ENCODE peak calls at places on chromosomes 3 and 15, in five cellular contexts. V is IMR-90, H is endothelial cell of umbilical vein, T is GM12878, Z is GM23248. S is an unnamed sample.

GRCh38 chr3:70392227-70392626 is 79.8 kb upstream of the MDFIC2 start:
- DNase-seq in V (no peak), H (no peak), T (no peak), Z (no peak), S (no peak)

GRCh38 chr3:106119691-106120090 is 250.9 kb upstream of the CBLB start:
- DNase-seq in V (peak), H (no peak), T (no peak), Z (peak), S (peak)

GRCh38 chr15:67137319-67137718 is 71.9 kb downstream of the SMAD3 start:
- DNase-seq in V (no peak), H (no peak), T (no peak), Z (no peak), S (no peak)

GRCh38 chr15:100765458-100766224 is 114.0 kb upstream of the ALDH1A3 start:
- DNase-seq in V (no peak), H (no peak), T (no peak), Z (no peak), S (no peak)

GRCh38 chr3:196398782-196399181 is 33.4 kb downstream of the UBXN7 start:
- DNase-seq in V (no peak), H (no peak), T (no peak), Z (no peak), S (no peak)

GRCh38 chr3:122918576-122919290 is 108.8 kb downstream of the SEMA5B start:
- DNase-seq in V (peak), H (peak), T (no peak), Z (peak), S (peak)

GRCh38 chr15:84598993-84599392 is 1.8 kb upstream of the ZSCAN2 start:
- DNase-seq in V (peak), H (peak), T (no peak), Z (peak), S (peak)

GRCh38 chr15:91578511-91578910 is 275.0 kb upstream of the SLCO3A1 start:
- DNase-seq in V (no peak), H (no peak), T (no peak), Z (no peak), S (peak)

GRCh38 chr3:129756871-129757270 is 136.6 kb downstream of the TMCC1 start:
- DNase-seq in V (peak), H (peak), T (no peak), Z (peak), S (peak)

GRCh38 chr3:176896640-176897039 is 300.6 kb downstream of the TBL1XR1 start:
- DNase-seq in V (no peak), H (no peak), T (no peak), Z (no peak), S (no peak)

GRCh38 chr15:63587527-63587926 is 9.7 kb upstream of the FBXL22 start:
- DNase-seq in V (peak), H (peak), T (no peak), Z (peak), S (peak)

GRCh38 chr3:161264771-161265343 is 43.7 kb downstream of the NMD3 start:
- DNase-seq in V (peak), H (no peak), T (no peak), Z (peak), S (peak)

GRCh38 chr3:161268601-161269000 is 47.5 kb downstream of the NMD3 start:
- DNase-seq in V (no peak), H (no peak), T (no peak), Z (no peak), S (no peak)

GRCh38 chr3:161265916-161266571 is 44.9 kb downstream of the NMD3 start:
- DNase-seq in V (peak), H (peak), T (no peak), Z (peak), S (peak)

GRCh38 chr3:161267646-161268045 is 46.5 kb downstream of the NMD3 start:
- DNase-seq in V (no peak), H (no peak), T (no peak), Z (no peak), S (no peak)

DNA sequence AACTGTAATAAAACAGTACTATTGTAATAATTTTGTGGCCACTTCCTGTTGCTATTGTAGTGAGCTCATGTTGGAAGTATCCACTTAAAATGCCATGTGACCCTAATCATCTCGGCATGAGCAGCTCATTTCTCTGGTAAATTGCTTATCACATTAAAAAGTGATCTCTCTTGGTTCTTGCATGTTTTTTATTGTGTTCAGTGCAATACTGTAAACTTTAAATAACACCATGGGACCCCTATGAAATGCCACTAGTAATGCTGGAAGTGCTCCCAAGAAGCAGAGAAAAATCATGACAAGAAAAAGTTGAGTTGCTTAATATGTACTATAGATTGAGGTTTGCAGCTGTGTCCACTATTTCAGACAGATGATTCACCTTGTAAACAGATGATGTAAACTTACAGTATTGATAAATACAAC is 45.6 kb downstream of the NMD3 start:
- DNase-seq in V (peak), H (peak), T (no peak), Z (peak), S (peak)
- H2AFZ ChIP-seq in V (no peak), H (no peak), T (no peak), Z (no peak), S (no peak)

GRCh38 chr3:48687220-48687678 is 1.5 kb upstream of the NCKIPSD start:
- DNase-seq in V (no peak), H (no peak), T (no peak), Z (no peak), S (no peak)

GRCh38 chr3:48688032-48688736 is 2.5 kb upstream of the NCKIPSD start:
- DNase-seq in V (peak), H (no peak), T (no peak), Z (no peak), S (peak)

GRCh38 chr3:48685603-48686511 is at the start of gene NCKIPSD:
- DNase-seq in V (peak), H (peak), T (peak), Z (peak), S (peak)

GRCh38 chr3:48685293-48685602 is 467 bp downstream of the NCKIPSD start:
- DNase-seq in V (no peak), H (no peak), T (no peak), Z (no peak), S (no peak)

DNA sequence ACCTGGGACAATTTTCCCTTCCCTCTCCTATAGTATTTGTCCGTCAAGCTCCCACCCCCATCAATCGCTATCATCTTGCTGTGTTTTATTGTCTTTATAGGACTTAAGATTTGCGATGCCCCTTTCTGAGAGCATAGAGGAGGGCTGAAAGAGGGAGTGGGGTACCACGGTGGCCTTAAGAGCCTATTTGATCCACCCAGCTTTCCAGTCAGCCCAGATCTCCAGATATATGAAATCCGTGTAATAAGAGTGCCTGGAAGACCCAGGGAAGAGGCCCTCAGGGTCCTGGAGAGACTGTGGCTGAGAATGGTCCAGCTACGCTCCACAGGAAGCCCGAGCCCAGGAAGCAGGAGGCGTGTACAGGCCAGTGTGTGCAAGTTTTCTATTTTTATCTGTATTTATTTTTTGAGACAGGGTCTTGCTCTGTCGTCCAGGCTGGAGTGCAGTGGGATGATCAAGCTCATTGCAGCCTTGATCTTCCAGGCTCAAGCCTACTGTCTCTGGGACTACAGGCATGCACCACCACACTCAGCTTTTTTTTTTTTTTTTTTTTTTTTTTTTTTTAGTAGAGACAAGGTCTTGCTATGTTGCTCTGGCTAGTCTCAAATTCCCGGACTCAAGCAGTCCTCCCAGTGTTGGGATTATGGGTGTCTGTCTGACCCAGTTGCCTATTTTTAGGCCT is 964 bp upstream of the NCKIPSD start:
- DNase-seq in V (peak), H (no peak), T (no peak), Z (no peak), S (no peak)
- H3K4me3 ChIP-seq in V (no peak), H (no peak), T (no peak), Z (peak), S (no peak)

GRCh38 chr3:109548192-109548938 is 211.0 kb upstream of the DPPA4 start:
- DNase-seq in V (peak), H (no peak), T (no peak), Z (peak), S (no peak)

GRCh38 chr3:109559389-109559788 is 222.0 kb upstream of the DPPA4 start:
- DNase-seq in V (peak), H (no peak), T (no peak), Z (no peak), S (no peak)

DNA sequence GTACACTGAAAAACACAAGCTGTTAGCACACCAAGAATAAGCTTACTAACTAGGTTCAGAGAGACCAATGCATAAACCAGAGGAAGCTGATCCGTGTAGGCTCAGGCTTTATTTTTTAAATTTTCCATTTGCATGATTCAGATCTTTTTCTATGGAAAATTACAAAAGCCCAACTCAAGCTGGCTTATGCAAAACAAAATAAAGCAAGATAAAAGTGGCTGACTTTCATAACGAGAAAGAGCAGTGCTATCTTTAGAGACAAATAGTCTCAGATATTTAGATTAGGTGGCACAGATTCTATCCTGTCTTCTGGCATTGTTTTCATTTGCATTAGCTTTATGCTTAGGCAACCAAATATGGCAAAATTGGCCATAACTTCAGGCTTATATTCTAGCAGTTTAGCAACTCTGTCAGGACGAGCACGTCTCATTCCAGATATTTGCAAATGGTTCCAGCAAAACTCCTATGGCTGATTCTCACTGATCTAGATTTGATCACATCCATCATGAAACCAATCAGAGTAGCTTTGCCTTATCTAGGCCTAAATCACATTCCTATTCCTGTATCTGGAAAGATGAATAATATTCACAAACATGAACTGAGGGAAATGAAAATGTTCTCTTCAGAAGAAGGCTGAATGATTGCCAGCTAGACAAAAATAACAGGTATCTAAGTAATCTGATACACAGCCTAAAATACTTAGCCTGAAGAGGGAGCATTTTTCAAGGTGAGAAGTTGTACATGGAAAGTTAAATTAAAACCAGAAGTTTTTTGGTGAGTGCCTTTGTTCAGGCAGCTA is 216.4 kb upstream of the DPPA4 start:
- DNase-seq in V (peak), H (no peak), T (no peak), Z (no peak), S (peak)
- H2AFZ ChIP-seq in V (no peak), H (no peak), T (no peak), Z (no peak), S (no peak)

GRCh38 chr15:99122831-99123705 is 18.2 kb downstream of the SYNM start:
- DNase-seq in V (no peak), H (peak), T (no peak), Z (no peak), S (no peak)
- H3K4me3 ChIP-seq in V (no peak), H (peak), T (no peak), Z (peak), S (no peak)